ENCODE peak calls at places on chromosomes 3 and 15, in four cellular contexts. P is gastrocnemius medialis, F is body of pancreas, C is keratinocyte. Z is an unnamed sample.

GRCh38 chr3:20406621-20407020 is 220.6 kb upstream of the SGO1 start:
- DNase-seq in P (no peak), F (no peak), C (no peak), Z (peak; percentile 20)

GRCh38 chr3:126960604-126960995 is 22.3 kb upstream of the PLXNA1 start:
- DNase-seq in C (no peak), F (peak; percentile 10), P (peak; percentile 50), Z (no peak)

GRCh38 chr15:68433551-68433950 is 1.6 kb upstream of the ITGA11 start:
- DNase-seq in C (no peak), P (no peak), F (no peak), Z (no peak)

GRCh38 chr3:196995646-196996355 is 27.2 kb upstream of the PIGZ start:
- DNase-seq in C (no peak), F (no peak), P (no peak), Z (no peak)

GRCh38 chr3:49397470-49397869 is 14.3 kb downstream of the RHOA start:
- DNase-seq in P (no peak), F (no peak), C (no peak), Z (no peak)

GRCh38 chr3:196624008-196624790 is 15.3 kb upstream of the NRROS start:
- DNase-seq in C (no peak), P (no peak), F (no peak), Z (no peak)

GRCh38 chr3:104750581-104750980 is 616.1 kb upstream of the ALCAM start:
- DNase-seq in F (no peak), P (no peak), C (no peak), Z (no peak)

GRCh38 chr3:44210967-44211366 is 30.7 kb upstream of the TOPAZ1 start:
- DNase-seq in P (no peak), F (no peak), C (no peak), Z (no peak)

GRCh38 chr3:148880681-148881080 is 15.6 kb downstream of the CPA3 start:
- DNase-seq in P (no peak), C (no peak), F (no peak), Z (no peak)

GRCh38 chr15:55003900-55004879 is 192.6 kb downstream of the RSL24D1 start:
- DNase-seq in C (no peak), P (peak; percentile 20), F (no peak), Z (no peak)

GRCh38 chr3:7687428-7688147 is 814.0 kb upstream of the LMCD1 start:
- DNase-seq in C (no peak), F (no peak), P (no peak), Z (no peak)

GRCh38 chr3:52845691-52846426 is 11.0 kb upstream of the MUSTN1 start:
- DNase-seq in P (no peak), C (no peak), F (no peak), Z (no peak)

GRCh38 chr3:188326968-188327367 is 173.0 kb downstream of the LPP start:
- DNase-seq in F (no peak), P (no peak), C (no peak), Z (no peak)

GRCh38 chr15:60074181-60074885 is 70.2 kb downstream of the FOXB1 start:
- DNase-seq in F (peak; percentile 20), P (no peak), C (no peak), Z (no peak)

GRCh38 chr3:32239638-32240550 is 1.4 kb downstream of the CMTM8 start:
- DNase-seq in P (no peak), F (peak; percentile 57), C (no peak), Z (peak; percentile 34)

GRCh38 chr3:138862924-138863775 is 28.4 kb upstream of the PIK3CB start:
- DNase-seq in F (peak; percentile 87), C (peak; percentile 75), P (no peak), Z (peak; percentile 32)

GRCh38 chr15:64813075-64813474 is 12.4 kb downstream of the PIF1 start:
- DNase-seq in F (peak; percentile 41), P (no peak), C (no peak), Z (no peak)

GRCh38 chr15:20352241-20353200 is 189.1 kb downstream of the GOLGA6L6 start:
- DNase-seq in C (no peak), F (peak; percentile 12), P (no peak), Z (no peak)

GRCh38 chr3:57805674-57806073 is 49.6 kb downstream of the SLMAP start:
- DNase-seq in F (no peak), P (no peak), C (peak; percentile 83), Z (peak; percentile 52)

GRCh38 chr3:188584162-188584529 is 430.2 kb downstream of the LPP start:
- DNase-seq in P (peak; percentile 17), F (no peak), C (no peak), Z (no peak)

GRCh38 chr3:42688487-42689420 is 3.4 kb downstream of the KLHL40 start:
- DNase-seq in C (no peak), F (no peak), P (no peak), Z (no peak)

GRCh38 chr3:194346621-194347020 is 4.5 kb downstream of the CPN2 start:
- DNase-seq in P (no peak), F (no peak), C (no peak), Z (no peak)

GRCh38 chr3:185498503-185499396 is at the start of gene TMEM41A:
- DNase-seq in P (peak; percentile 83), C (peak; percentile 46), F (peak; percentile 96), Z (peak; percentile 74)
- TF ChIP-seq CTCF in P (no peak), C (peak; percentile 24), F (peak; percentile 1), Z (no peak)

GRCh38 chr15:94230886-94231727 is at the start of gene MCTP2:
- DNase-seq in P (no peak), C (peak; percentile 81), F (peak; percentile 91), Z (peak; percentile 12)

GRCh38 chr15:94234300-94234699 is 2.9 kb downstream of the MCTP2 start:
- DNase-seq in F (no peak), P (no peak), C (no peak), Z (no peak)

GRCh38 chr15:94231728-94232086 is 346 bp downstream of the MCTP2 start:
- DNase-seq in P (no peak), C (no peak), F (no peak), Z (no peak)

GRCh38 chr15:94230436-94230885 is 900 bp upstream of the MCTP2 start:
- DNase-seq in C (no peak), F (no peak), P (no peak), Z (no peak)

DNA sequence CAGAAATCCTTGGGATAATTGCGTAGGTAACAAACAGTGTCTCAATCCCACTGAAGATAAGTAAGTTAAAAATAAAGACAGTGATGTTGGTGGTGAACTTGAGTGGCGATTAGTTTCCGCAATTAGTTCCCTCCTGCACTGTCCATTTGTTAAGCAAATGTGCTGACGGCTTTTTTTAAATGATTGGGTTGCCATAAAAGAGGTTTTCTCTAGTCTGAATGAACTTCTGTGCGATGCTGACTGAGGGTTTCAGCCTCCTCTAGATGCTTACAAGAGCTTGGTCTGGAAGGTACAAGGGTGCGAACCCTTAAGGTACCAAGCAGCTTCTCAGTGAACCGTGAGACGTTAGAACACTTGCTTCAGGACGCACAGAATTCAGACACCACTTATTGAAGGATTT is 746 bp downstream of the MCTP2 start:
- DNase-seq in C (no peak), P (no peak), F (no peak), Z (no peak)
- H3K4me3 ChIP-seq in C (peak overlapping the region; percentile 93), P (no peak overlapping the region), F (peak overlapping the region; percentile 67), Z (peak overlapping the region; percentile 53)

GRCh38 chr15:52559022-52559421 is 9.8 kb downstream of the ARPP19 start:
- DNase-seq in F (no peak), P (no peak), C (no peak), Z (no peak)
- TF ChIP-seq CTCF in F (no peak), P (no peak), C (no peak), Z (no peak)

DNA sequence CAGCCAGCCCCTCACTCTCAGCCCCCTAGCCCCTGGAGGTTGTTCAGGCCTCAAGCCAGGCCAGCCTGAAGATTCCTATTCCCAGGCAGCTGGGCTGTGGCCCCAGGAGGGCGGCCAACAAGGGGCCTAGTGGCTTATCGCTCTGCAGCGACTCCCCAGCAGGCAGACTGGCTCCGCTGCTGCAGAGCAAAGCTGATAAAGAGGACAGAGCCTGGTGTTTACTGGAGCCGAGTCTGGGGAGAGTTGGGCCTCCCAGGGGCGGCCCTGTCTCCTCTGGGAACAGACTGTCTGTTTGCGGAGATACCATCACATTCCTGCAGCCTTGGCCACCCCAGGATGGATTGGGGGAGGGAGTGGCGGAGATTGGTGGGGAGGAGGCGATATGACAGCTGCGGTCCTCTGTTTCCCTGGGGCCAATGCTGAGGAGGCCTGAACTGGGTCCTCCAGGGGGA is 22.4 kb upstream of the SMAD6 start:
- DNase-seq in C (no peak), F (no peak), P (no peak), Z (no peak)
- H3K4me3 ChIP-seq in C (no peak overlapping the region), F (no peak overlapping the region), P (no peak overlapping the region), Z (no peak overlapping the region)

GRCh38 chr3:54837964-54838363 is 89.9 kb downstream of the LRTM1 start:
- DNase-seq in P (no peak), C (no peak), F (no peak), Z (no peak)
- TF ChIP-seq CTCF in P (no peak), C (no peak), F (no peak), Z (peak; percentile 46)

Z was measured in astrocyte of the cerebellum.